ENCODE peak calls at places on chromosome 21, in eight cellular contexts. L, O, I, P, G, Z, X and V are unnamed samples.

GRCh38 chr21:23131177-23131576 is 2133.0 kb downstream of the NCAM2 start:
- DNase-seq in L (no peak), Z (no peak), X (no peak), G (no peak), I (no peak), P (no peak), O (peak), V (no peak)

GRCh38 chr21:39040494-39041110 is 142.6 kb downstream of the PSMG1 start:
- DNase-seq in G (no peak), Z (no peak), L (no peak), P (no peak), O (no peak), X (peak), I (no peak), V (no peak)

GRCh38 chr21:17777321-17777720 is 41.8 kb downstream of the C21orf91 start:
- DNase-seq in Z (no peak), P (no peak), L (no peak), G (no peak), O (peak), I (no peak), X (no peak), V (no peak)

GRCh38 chr21:30577766-30578165 is 12.4 kb downstream of the KRTAP22-2 start:
- DNase-seq in X (no peak), P (no peak), G (no peak), O (no peak), Z (no peak), I (no peak), L (no peak), V (no peak)

GRCh38 chr21:42666023-42666747 is 12.8 kb downstream of the PDE9A start:
- DNase-seq in I (no peak), G (no peak), O (peak), Z (no peak), P (no peak), X (peak), L (no peak), V (no peak)

GRCh38 chr21:14862794-14863720 is 201.7 kb downstream of the NRIP1 start:
- DNase-seq in I (no peak), G (no peak), Z (no peak), X (peak), L (no peak), P (no peak), O (no peak), V (no peak)

GRCh38 chr21:44800103-44800502 is 1.5 kb downstream of the UBE2G2 start:
- DNase-seq in P (no peak), I (no peak), X (peak), G (no peak), O (peak), Z (no peak), L (no peak), V (no peak)

GRCh38 chr21:42057861-42058437 is 13.2 kb upstream of the UMODL1 start:
- DNase-seq in X (no peak), G (no peak), I (no peak), L (peak), P (no peak), Z (no peak), O (no peak), V (no peak)

GRCh38 chr21:44948426-44949120 is 8.7 kb downstream of the SLX9 start:
- DNase-seq in Z (no peak), O (no peak), P (no peak), L (no peak), I (no peak), G (no peak), X (no peak), V (no peak)

GRCh38 chr21:43262427-43262826 is 93.6 kb downstream of the CRYAA start:
- DNase-seq in L (no peak), G (no peak), I (no peak), Z (no peak), O (peak), P (no peak), X (peak), V (no peak)

GRCh38 chr21:45433301-45433700 is 28.3 kb downstream of the COL18A1 start:
- DNase-seq in I (no peak), O (no peak), Z (no peak), X (no peak), L (no peak), P (no peak), G (no peak), V (no peak)

GRCh38 chr21:39022901-39023693 is 160.2 kb downstream of the PSMG1 start:
- DNase-seq in P (no peak), X (peak), L (no peak), O (no peak), I (no peak), G (no peak), Z (no peak), V (no peak)

GRCh38 chr21:15768045-15768601 is 38.3 kb downstream of the USP25 start:
- DNase-seq in L (no peak), I (no peak), G (no peak), Z (no peak), P (no peak), O (no peak), X (no peak), V (no peak)

GRCh38 chr21:44514218-44514520 is 25.8 kb downstream of the KRTAP10-1 start:
- DNase-seq in Z (no peak), I (no peak), P (no peak), G (no peak), O (no peak), X (no peak), L (no peak), V (no peak)

GRCh38 chr21:33036430-33037162 is 10.9 kb downstream of the OLIG2 start:
- DNase-seq in L (no peak), I (peak), P (peak), O (no peak), Z (peak), X (peak), G (peak), V (no peak)

GRCh38 chr21:45830221-45830640 is 151.3 kb upstream of the COL6A1 start:
- DNase-seq in P (no peak), X (no peak), I (no peak), G (no peak), Z (no peak), O (no peak), L (no peak), V (no peak)

GRCh38 chr21:27582246-27582945 is 615.5 kb upstream of the ADAMTS5 start:
- DNase-seq in L (no peak), P (no peak), Z (no peak), O (no peak), G (no peak), X (no peak), I (no peak), V (no peak)

GRCh38 chr21:33861125-33861524 is 54.5 kb downstream of the ATP5PO start:
- DNase-seq in P (no peak), G (no peak), L (no peak), X (no peak), O (no peak), I (no peak), Z (no peak), V (no peak)

GRCh38 chr21:43029785-43030184 is 45.9 kb downstream of the CBS start:
- DNase-seq in P (no peak), L (no peak), G (no peak), X (no peak), Z (no peak), O (no peak), I (no peak), V (no peak)

GRCh38 chr21:16186742-16187141 is 457.0 kb downstream of the USP25 start:
- DNase-seq in Z (no peak), O (no peak), G (no peak), P (no peak), I (no peak), L (no peak), X (no peak), V (no peak)

GRCh38 chr21:37367758-37368535 is 1.4 kb downstream of the DYRK1A start:
- DNase-seq in P (no peak), O (peak), X (peak), Z (peak), G (no peak), I (no peak), L (peak), V (no peak)

GRCh38 chr21:22900511-22900910 is 1902.3 kb downstream of the NCAM2 start:
- DNase-seq in L (no peak), P (no peak), G (no peak), Z (no peak), X (peak), O (peak), I (no peak), V (no peak)

GRCh38 chr21:32087452-32087851 is 191.4 kb downstream of the MIS18A start:
- DNase-seq in O (no peak), G (no peak), I (no peak), Z (no peak), P (no peak), X (no peak), L (no peak), V (no peak)

GRCh38 chr21:44356636-44357035 is 3.2 kb downstream of the TRPM2 start:
- DNase-seq in I (no peak), X (no peak), G (no peak), Z (no peak), O (peak), L (no peak), P (no peak), V (no peak)

GRCh38 chr21:42739061-42739931 is 85.9 kb downstream of the PDE9A start:
- DNase-seq in X (no peak), G (peak), O (no peak), L (no peak), I (no peak), Z (no peak), P (no peak), V (no peak)

GRCh38 chr21:45439901-45440461 is 35.0 kb downstream of the COL18A1 start:
- DNase-seq in Z (no peak), P (no peak), G (no peak), X (no peak), O (no peak), L (no peak), I (no peak), V (no peak)

GRCh38 chr21:45088116-45088515 is 13.7 kb downstream of the ADARB1 start:
- DNase-seq in I (no peak), O (no peak), G (no peak), X (no peak), L (no peak), P (no peak), Z (no peak), V (no peak)

GRCh38 chr21:42659416-42660117 is 6.1 kb downstream of the PDE9A start:
- DNase-seq in I (no peak), L (no peak), G (no peak), X (no peak), Z (no peak), P (no peak), O (no peak), V (no peak)

GRCh38 chr21:32184485-32184884 is 94.4 kb downstream of the MIS18A start:
- DNase-seq in I (no peak), X (no peak), G (no peak), O (no peak), L (no peak), Z (no peak), P (no peak), V (no peak)

GRCh38 chr21:25025596-25025995 is 581.7 kb downstream of the MRPL39 start:
- DNase-seq in Z (no peak), X (no peak), I (no peak), G (no peak), L (no peak), O (no peak), P (no peak), V (no peak)

GRCh38 chr21:46180778-46181391 is 3.4 kb downstream of the SPATC1L start:
- DNase-seq in O (no peak), G (no peak), X (no peak), I (no peak), P (no peak), L (no peak), Z (no peak), V (no peak)